ENCODE peak calls at places on chromosomes 16 and 17, in six cellular contexts. T is A549, F is HepG2, N is endothelial cell of umbilical vein, D is GM12878, V is K562. G is an unnamed sample.

GRCh38 chr16:13529193-13529982 is 390.6 kb upstream of the ERCC4 start:
- DNase-seq in T (no peak), F (no peak), N (no peak), D (no peak), V (no peak), G (no peak)

GRCh38 chr17:47119746-47120520 is 69.2 kb downstream of the CDC27 start:
- DNase-seq in T (no peak), F (peak), N (no peak), D (no peak), V (no peak), G (no peak)

GRCh38 chr17:2179615-2180295 is 123.8 kb downstream of the SMG6 start:
- DNase-seq in T (no peak), F (no peak), N (peak), D (no peak), V (no peak), G (no peak)

GRCh38 chr17:5516060-5516792 is 29.9 kb downstream of the MIS12 start:
- DNase-seq in T (peak), F (peak), N (peak), D (no peak), V (no peak), G (peak)

GRCh38 chr17:82400830-82401229 is 17.3 kb upstream of the HEXD start:
- DNase-seq in T (no peak), F (no peak), N (no peak), D (no peak), V (no peak), G (peak)

GRCh38 chr17:61076649-61077048 is 323.0 kb upstream of the TBX2 start:
- DNase-seq in T (no peak), F (peak), N (no peak), D (no peak), V (no peak), G (no peak)

GRCh38 chr16:87951550-87952538 is 610 bp downstream of the BANP start:
- DNase-seq in T (no peak), F (peak), N (peak), D (no peak), V (no peak), G (peak)

GRCh38 chr17:61208301-61209098 is 191.1 kb upstream of the TBX2 start:
- DNase-seq in T (no peak), F (no peak), N (no peak), D (no peak), V (no peak), G (no peak)

GRCh38 chr16:1470543-1471251 is 4.1 kb downstream of the CLCN7 start:
- DNase-seq in T (no peak), F (no peak), N (peak), D (no peak), V (peak), G (peak)

GRCh38 chr17:63140255-63140654 is 174.2 kb downstream of the TANC2 start:
- DNase-seq in T (no peak), F (no peak), N (peak), D (peak), V (no peak), G (peak)

GRCh38 chr16:64236351-64236750 is 885.5 kb downstream of the CDH11 start:
- DNase-seq in T (no peak), F (no peak), N (no peak), D (no peak), V (no peak), G (no peak)

GRCh38 chr17:14098246-14098645 is 28.9 kb downstream of the COX10 start:
- DNase-seq in T (no peak), F (no peak), N (no peak), D (no peak), V (no peak), G (peak)

GRCh38 chr17:39174907-39175694 is 9.1 kb upstream of the ARL5C start:
- DNase-seq in T (peak), F (peak), N (peak), D (no peak), V (peak), G (peak)

GRCh38 chr17:58320570-58321323 is 7.8 kb downstream of the TSPOAP1 start:
- DNase-seq in T (no peak), F (no peak), N (no peak), D (no peak), V (no peak), G (no peak)

GRCh38 chr17:42405963-42406495 is 17.0 kb downstream of the CAVIN1 start:
- DNase-seq in T (peak), F (peak), N (peak), D (no peak), V (peak), G (peak)

GRCh38 chr17:48004973-48005372 is 32.6 kb downstream of the COPZ2 start:
- DNase-seq in T (no peak), F (no peak), N (no peak), D (no peak), V (no peak), G (no peak)

GRCh38 chr17:68437979-68438877 is 19.1 kb downstream of the WIPI1 start:
- DNase-seq in T (no peak), F (peak), N (peak), D (no peak), V (peak), G (peak)

GRCh38 chr17:43790311-43790940 is 10.2 kb downstream of the CFAP97D1 start:
- DNase-seq in T (no peak), F (peak), N (no peak), D (no peak), V (no peak), G (no peak)

GRCh38 chr16:48526058-48526957 is 83.7 kb downstream of the N4BP1 start:
- DNase-seq in T (peak), F (peak), N (no peak), D (peak), V (peak), G (no peak)

GRCh38 chr16:85306071-85306792 is 194.0 kb upstream of the CIBAR2 start:
- DNase-seq in T (no peak), F (peak), N (peak), D (peak), V (peak), G (peak)

GRCh38 chr16:24077292-24077691 is 178.8 kb upstream of the CACNG3 start:
- DNase-seq in T (no peak), F (no peak), N (no peak), D (no peak), V (no peak), G (no peak)

GRCh38 chr17:57705921-57706695 is 39.0 kb downstream of the CCDC182 start:
- DNase-seq in T (no peak), F (no peak), N (no peak), D (no peak), V (no peak), G (no peak)

GRCh38 chr17:19248923-19249574 is 11.9 kb downstream of the EPN2 start:
- DNase-seq in T (no peak), F (no peak), N (peak), D (no peak), V (peak), G (no peak)

GRCh38 chr16:981695-982151 is at the start of gene SOX8:
- DNase-seq in T (no peak), F (no peak), N (no peak), D (no peak), V (no peak), G (no peak)

GRCh38 chr17:81681672-81682071 is 1.9 kb downstream of the ARL16 start:
- DNase-seq in T (no peak), F (no peak), N (no peak), D (no peak), V (no peak), G (no peak)

GRCh38 chr17:77042688-77043330 is 98.0 kb upstream of the SEC14L1 start:
- DNase-seq in T (no peak), F (no peak), N (no peak), D (no peak), V (no peak), G (no peak)

GRCh38 chr16:51621610-51622009 is 470.5 kb upstream of the SALL1 start:
- DNase-seq in T (no peak), F (no peak), N (no peak), D (no peak), V (no peak), G (no peak)

GRCh38 chr16:88478889-88479794 is 26.1 kb downstream of the ZFPM1 start:
- DNase-seq in T (no peak), F (no peak), N (no peak), D (no peak), V (no peak), G (no peak)

GRCh38 chr16:2032285-2033056 is 5.8 kb downstream of the NHERF2 start:
- DNase-seq in T (no peak), F (no peak), N (no peak), D (no peak), V (peak), G (peak)

GRCh38 chr17:20091161-20092029 is 82.2 kb downstream of the SPECC1 start:
- DNase-seq in T (no peak), F (no peak), N (no peak), D (no peak), V (no peak), G (no peak)

GRCh38 chr17:68861602-68862001 is 93.6 kb downstream of the ABCA8 start:
- DNase-seq in T (no peak), F (no peak), N (peak), D (no peak), V (no peak), G (no peak)

DNA sequence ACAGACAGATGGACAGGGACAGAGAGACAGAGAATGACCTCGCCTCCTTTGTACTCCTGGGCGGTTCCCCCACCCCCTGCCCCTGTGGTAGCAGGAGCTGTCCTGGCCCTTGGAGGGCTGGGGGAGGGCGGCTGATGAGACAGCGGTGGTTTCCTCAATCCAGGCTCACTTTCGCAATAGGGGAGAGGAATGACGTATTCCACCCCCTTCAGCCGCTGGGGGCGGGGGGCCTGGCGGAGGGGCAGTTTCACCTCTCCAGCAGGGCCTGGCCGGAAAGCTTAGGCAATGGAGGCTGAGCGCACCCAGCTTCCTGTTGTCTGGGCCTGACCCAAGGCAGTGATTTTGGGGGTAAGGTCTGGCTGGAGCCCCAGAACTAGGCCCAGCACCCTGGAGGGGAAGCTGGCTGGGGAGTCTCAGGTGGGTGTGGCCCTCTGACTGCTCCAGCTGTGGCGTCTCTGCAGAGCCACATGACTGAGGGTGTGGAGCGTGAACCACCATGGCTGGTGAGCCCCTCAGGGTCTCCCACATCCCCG is 7.4 kb downstream of the FMNL1 start:
- DNase-seq in T (peak), F (peak), N (no peak), D (peak), V (peak), G (peak)
- H3K4me3 ChIP-seq in T (peak), F (peak), N (no peak), D (peak), V (no peak), G (no peak)

GRCh38 chr16:70758786-70759185 is 42.2 kb downstream of the VAC14 start:
- DNase-seq in T (no peak), F (no peak), N (no peak), D (no peak), V (no peak), G (no peak)
- TF ChIP-seq MYC in T (no peak), F (no peak), N (no peak), D (no peak), V (no peak), G (no peak)

GRCh38 chr16:5560084-5560483 is 462.5 kb upstream of the EEF2KMT start:
- DNase-seq in T (no peak), F (no peak), N (no peak), D (no peak), V (no peak), G (peak)

GRCh38 chr16:5557448-5557847 is 459.9 kb upstream of the EEF2KMT start:
- DNase-seq in T (no peak), F (no peak), N (no peak), D (no peak), V (no peak), G (no peak)

DNA sequence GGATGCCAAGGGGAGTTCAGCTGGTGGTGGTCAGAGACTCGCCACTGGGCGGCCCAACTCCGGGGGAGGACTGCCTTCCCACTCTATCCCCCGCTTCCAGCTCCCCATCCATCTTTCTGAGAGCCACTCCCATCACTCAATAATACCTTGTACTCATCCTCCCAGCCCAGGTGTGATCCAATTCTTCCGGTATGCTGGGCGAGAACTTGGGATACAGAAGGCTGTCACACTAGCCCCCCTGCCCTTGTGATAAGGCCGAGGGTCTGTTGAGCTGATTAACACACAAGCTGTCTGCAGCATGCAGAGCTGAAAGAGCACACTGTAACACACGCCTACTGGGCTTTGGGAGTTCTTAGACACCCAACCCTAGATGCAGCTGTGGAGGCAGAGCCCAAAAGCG is 460.4 kb upstream of the EEF2KMT start:
- DNase-seq in T (no peak), F (no peak), N (no peak), D (no peak), V (no peak), G (no peak)
- TF ChIP-seq MAX in T (no peak), F (no peak), N (no peak), D (no peak), V (no peak), G (no peak)

GRCh38 chr17:31314788-31315105 is 893 bp upstream of the EVI2B start:
- DNase-seq in T (no peak), F (no peak), N (no peak), D (no peak), V (no peak), G (peak)

GRCh38 chr17:31318298-31319190 is 2.9 kb downstream of the EVI2A start:
- DNase-seq in T (no peak), F (no peak), N (peak), D (peak), V (no peak), G (peak)

GRCh38 chr17:31310877-31311276 is 3.0 kb downstream of the EVI2B start:
- DNase-seq in T (no peak), F (no peak), N (no peak), D (no peak), V (no peak), G (peak)

GRCh38 chr17:31310260-31310659 is 3.6 kb downstream of the EVI2B start:
- DNase-seq in T (no peak), F (no peak), N (no peak), D (no peak), V (no peak), G (peak)

DNA sequence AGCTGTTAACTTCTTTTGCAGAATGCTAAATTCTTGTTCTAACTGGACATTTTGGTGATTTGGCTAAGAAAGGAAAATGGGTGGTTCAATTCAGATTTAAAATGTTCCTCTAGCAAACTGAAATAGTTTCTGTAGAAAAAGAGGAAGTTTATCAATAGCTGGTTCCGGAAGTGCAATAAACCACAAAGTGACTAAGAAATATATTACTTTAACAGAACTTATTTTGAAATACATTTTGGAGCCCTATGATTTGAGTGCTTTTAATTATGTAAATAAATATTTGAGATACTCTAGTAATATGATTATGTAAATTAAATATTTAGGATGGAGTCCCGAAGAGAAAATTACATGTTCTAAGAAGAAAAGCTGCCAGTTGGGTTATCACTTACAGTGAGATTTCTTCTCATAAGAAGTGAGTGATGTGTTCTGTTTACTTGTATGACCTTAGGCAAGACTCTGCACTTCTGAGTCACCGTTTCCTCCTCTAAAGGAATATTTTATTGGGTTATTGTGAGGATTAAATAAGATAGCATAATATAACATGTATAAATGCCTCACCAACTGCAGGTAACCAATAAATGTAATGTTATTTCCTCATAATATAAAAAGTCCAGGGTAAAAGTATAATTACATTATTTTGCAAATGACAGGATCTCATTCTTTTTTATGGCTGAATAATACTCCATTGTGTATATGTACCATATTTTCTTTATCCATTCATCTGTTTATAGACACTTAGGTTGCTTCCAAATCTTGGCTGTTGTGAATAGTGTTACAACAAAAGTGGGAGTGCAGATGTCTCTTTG is at the start of gene EVI2B:
- DNase-seq in T (no peak), F (no peak), N (peak), D (peak), V (peak), G (peak)
- H3K4me3 ChIP-seq in T (no peak), F (no peak), N (no peak), D (peak), V (peak), G (peak)

DNA sequence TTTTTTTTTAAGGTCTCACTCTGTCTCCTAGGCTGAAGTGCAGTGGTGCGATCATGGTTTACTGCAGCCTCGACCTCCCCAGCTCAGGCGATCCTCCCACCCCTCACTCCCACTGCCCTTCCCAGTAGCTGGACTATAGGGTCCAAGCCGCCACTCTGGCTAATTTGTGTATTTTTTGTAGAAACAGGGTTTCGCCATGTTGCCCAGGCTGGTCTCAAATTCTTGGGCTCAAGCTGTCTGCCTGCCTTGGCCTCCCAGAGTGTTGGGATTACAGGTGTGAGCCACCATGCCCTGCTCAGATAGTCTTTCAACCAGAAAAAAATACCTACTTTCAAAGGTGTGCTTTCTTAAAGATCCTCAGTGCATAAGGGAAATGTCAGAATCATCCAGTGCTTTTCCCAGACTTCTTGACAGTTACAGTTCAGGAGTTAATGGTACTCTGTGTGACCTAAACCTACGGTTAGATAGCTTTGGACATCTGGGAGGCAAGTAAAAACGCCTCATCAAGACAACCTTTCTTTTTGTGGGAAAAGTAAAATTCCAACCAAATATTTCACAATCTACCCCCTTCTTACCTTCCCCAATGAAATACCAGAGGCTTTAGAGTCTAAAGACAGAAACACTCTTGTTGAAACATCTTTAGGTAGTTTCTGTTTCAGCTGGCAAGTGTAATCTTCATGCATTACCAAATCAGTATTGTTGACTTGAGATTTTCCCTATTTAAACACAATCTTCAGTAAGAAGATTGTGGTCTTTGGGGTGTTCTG is 6.8 kb downstream of the RSPRY1 start:
- DNase-seq in T (no peak), F (peak), N (no peak), D (no peak), V (no peak), G (no peak)
- TF ChIP-seq MYC in T (no peak), F (no peak), N (no peak), D (no peak), V (no peak), G (no peak)

GRCh38 chr16:58639836-58640235 is 10.2 kb upstream of the CNOT1 start:
- DNase-seq in T (no peak), F (no peak), N (no peak), D (no peak), V (no peak), G (no peak)
- TF ChIP-seq MAX in T (no peak), F (no peak), N (no peak), D (no peak), V (no peak), G (no peak)

DNA sequence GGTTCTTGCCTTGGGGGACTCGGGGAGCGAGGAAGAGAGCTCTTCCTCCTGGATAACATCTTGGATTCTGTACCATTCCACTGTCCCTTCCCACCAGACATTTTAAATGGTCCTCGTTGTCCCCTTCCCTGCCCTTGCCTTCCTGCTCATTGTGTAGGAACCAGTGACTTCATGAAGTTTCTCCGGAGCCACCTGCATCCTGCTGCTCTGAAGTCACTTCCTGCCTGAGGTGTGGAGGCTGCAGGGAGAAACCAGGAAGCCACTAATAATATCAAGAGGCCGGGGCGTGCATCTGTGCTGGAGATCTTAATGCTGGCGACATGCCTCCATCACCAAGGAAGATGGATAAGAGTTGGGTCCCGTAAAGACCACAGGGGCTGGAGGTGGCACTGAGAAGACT is 6.2 kb upstream of the SLC16A13 start:
- DNase-seq in T (no peak), F (no peak), N (peak), D (no peak), V (no peak), G (no peak)
- H3K4me3 ChIP-seq in T (no peak), F (no peak), N (no peak), D (peak), V (no peak), G (no peak)